ENCODE peak calls at places on chromosomes 2 and 18, in ten cellular contexts. G, B, Q, C, P, Z, I, W, S and N are unnamed samples.

GRCh38 chr2:28172114-28172898 is 220.4 kb upstream of the FOSL2 start:
- DNase-seq in G (no peak), B (no peak), Q (no peak), C (no peak), P (no peak), Z (no peak), I (peak; percentile 60), W (peak; percentile 63), S (no peak), N (no peak)

GRCh38 chr2:218244204-218244603 is 16.6 kb upstream of the GPBAR1 start:
- DNase-seq in G (no peak), B (no peak), Q (no peak), C (no peak), P (no peak), Z (no peak), I (no peak), W (no peak), S (no peak), N (no peak)

GRCh38 chr2:6923319-6923718 is 6.1 kb downstream of the RNF144A start:
- DNase-seq in G (no peak), B (no peak), Q (no peak), C (no peak), P (no peak), Z (no peak), I (no peak), W (no peak), S (no peak), N (peak; percentile 11)

GRCh38 chr18:3867252-3867651 is 417.3 kb downstream of the TGIF1 start:
- DNase-seq in G (no peak), B (no peak), Q (no peak), C (no peak), P (no peak), Z (no peak), I (no peak), W (no peak), S (no peak), N (no peak)

GRCh38 chr18:55634545-55634944 is 46.6 kb upstream of the TCF4 start:
- DNase-seq in G (no peak), B (peak; percentile 84), Q (no peak), C (no peak), P (no peak), Z (no peak), I (peak; percentile 74), W (peak; percentile 11), S (no peak), N (no peak)

GRCh38 chr18:79962835-79963657 is 1.4 kb upstream of the HSBP1L1 start:
- DNase-seq in G (no peak), B (no peak), Q (peak; percentile 70), C (no peak), P (no peak), Z (no peak), I (no peak), W (no peak), S (no peak), N (peak; percentile 78)

GRCh38 chr18:63091671-63092364 is 227.8 kb downstream of the BCL2 start:
- DNase-seq in G (no peak), B (no peak), Q (no peak), C (no peak), P (no peak), Z (no peak), I (no peak), W (no peak), S (no peak), N (no peak)

GRCh38 chr2:193810533-193810932 is 1615.8 kb upstream of the TMEFF2 start:
- DNase-seq in G (no peak), B (peak; percentile 4), Q (no peak), C (no peak), P (no peak), Z (no peak), I (no peak), W (no peak), S (no peak), N (no peak)

GRCh38 chr2:122145805-122146204 is 390.4 kb downstream of the TSN start:
- DNase-seq in G (no peak), B (no peak), Q (no peak), C (no peak), P (no peak), Z (no peak), I (peak; percentile 9), W (no peak), S (no peak), N (no peak)

GRCh38 chr2:56184500-56184996 is 758 bp downstream of the CCDC85A start:
- DNase-seq in G (no peak), B (no peak), Q (no peak), C (no peak), P (peak; percentile 75), Z (no peak), I (peak; percentile 41), W (no peak), S (no peak), N (no peak)

GRCh38 chr2:56185101-56185581 is 1.4 kb downstream of the CCDC85A start:
- DNase-seq in G (no peak), B (no peak), Q (no peak), C (no peak), P (peak; percentile 70), Z (no peak), I (peak; percentile 58), W (no peak), S (no peak), N (no peak)

GRCh38 chr2:56183643-56184499 is at the start of gene CCDC85A:
- DNase-seq in G (peak; percentile 55), B (no peak), Q (peak; percentile 22), C (peak; percentile 63), P (peak; percentile 97), Z (peak; percentile 37), I (peak; percentile 83), W (peak; percentile 65), S (peak; percentile 88), N (peak; percentile 87)

GRCh38 chr2:56182420-56182819 is 1.4 kb upstream of the CCDC85A start:
- DNase-seq in G (no peak), B (no peak), Q (no peak), C (no peak), P (no peak), Z (no peak), I (no peak), W (no peak), S (no peak), N (no peak)

DNA sequence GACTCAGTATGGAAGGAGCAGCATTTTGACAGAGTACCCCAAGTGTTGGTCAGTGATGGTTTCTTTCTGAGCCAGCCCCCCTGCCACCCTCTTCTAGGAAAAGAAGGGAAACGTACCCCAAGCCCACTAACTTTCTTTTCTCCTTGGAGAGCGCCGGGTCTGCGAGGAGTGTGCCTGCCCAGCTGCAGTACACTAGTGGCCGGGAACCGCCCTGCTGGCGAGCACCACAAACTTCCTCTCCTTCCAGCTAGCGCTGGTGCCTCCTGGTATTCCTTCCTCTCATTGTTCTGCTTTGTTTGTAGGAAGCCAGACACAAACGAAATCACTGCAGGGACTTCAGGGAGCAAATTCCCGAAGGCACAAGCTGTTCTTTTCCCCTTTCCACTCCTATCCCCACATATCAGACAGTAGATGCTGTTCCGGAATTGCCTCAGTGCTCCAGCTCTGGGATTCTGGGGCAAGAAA is 1.8 kb downstream of the CCDC85A start:
- DNase-seq in G (no peak), B (no peak), Q (no peak), C (no peak), P (peak; percentile 62), Z (no peak), I (peak; percentile 32), W (no peak), S (no peak), N (no peak)
- TF ChIP-seq CTCF in G (no peak), B (peak; percentile 15), Q (no peak), C (no peak), P (no peak), Z (no peak), I (no peak), W (peak; percentile 30), S (peak; percentile 14), N (no peak)

GRCh38 chr2:224586127-224586702 is 1.1 kb upstream of the CUL3 start:
- DNase-seq in G (peak; percentile 59), B (no peak), Q (no peak), C (no peak), P (no peak), Z (no peak), I (no peak), W (no peak), S (no peak), N (peak; percentile 20)

GRCh38 chr2:224594840-224595239 is 9.7 kb upstream of the CUL3 start:
- DNase-seq in G (no peak), B (no peak), Q (no peak), C (no peak), P (no peak), Z (no peak), I (peak; percentile 58), W (peak; percentile 10), S (no peak), N (no peak)

GRCh38 chr2:224596289-224596688 is 11.1 kb upstream of the CUL3 start:
- DNase-seq in G (no peak), B (no peak), Q (no peak), C (no peak), P (no peak), Z (no peak), I (no peak), W (no peak), S (no peak), N (no peak)

GRCh38 chr2:224595518-224595917 is 10.4 kb upstream of the CUL3 start:
- DNase-seq in G (no peak), B (no peak), Q (no peak), C (no peak), P (no peak), Z (no peak), I (no peak), W (no peak), S (no peak), N (no peak)

DNA sequence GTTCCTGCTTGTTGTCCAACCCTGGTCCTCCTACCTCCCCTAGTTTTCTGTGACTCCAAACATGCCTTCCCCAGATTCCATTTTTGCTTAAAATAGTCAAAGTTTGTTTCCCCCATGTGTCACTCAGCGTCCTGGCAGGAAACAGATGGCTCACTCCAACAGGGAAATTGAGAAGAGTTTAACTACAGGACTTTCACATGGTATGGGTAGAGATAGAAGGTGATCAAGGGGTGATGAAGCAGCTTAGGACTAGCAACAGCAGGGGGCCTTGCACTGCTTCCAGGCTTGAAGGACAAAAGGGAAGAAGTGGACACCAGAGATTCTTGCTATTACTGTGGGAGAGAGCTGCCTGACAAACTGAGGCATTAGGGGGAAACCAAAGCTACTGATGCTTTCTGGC is 6.1 kb upstream of the CUL3 start:
- DNase-seq in G (no peak), B (no peak), Q (no peak), C (no peak), P (no peak), Z (no peak), I (no peak), W (no peak), S (no peak), N (no peak)
- TF ChIP-seq CTCF in G (no peak), B (no peak), Q (no peak), C (no peak), P (no peak), Z (no peak), I (no peak), W (no peak), S (no peak), N (no peak)

GRCh38 chr2:31413876-31414550 is 529 bp downstream of the XDH start:
- DNase-seq in G (peak; percentile 32), B (no peak), Q (no peak), C (no peak), P (no peak), Z (no peak), I (peak; percentile 54), W (no peak), S (no peak), N (no peak)
- TF ChIP-seq CTCF in G (peak; percentile 77), B (no peak), Q (no peak), C (no peak), P (no peak), Z (no peak), I (peak; percentile 39), W (peak; percentile 9), S (no peak), N (no peak)

GRCh38 chr18:58534535-58535301 is 94.2 kb downstream of the ALPK2 start:
- DNase-seq in G (no peak), B (no peak), Q (no peak), C (no peak), P (no peak), Z (no peak), I (no peak), W (no peak), S (no peak), N (no peak)
- TF ChIP-seq CTCF in G (no peak), B (no peak), Q (no peak), C (no peak), P (no peak), Z (no peak), I (no peak), W (no peak), S (no peak), N (no peak)